ENCODE peak calls at places on chromosome 11, in five cellular contexts. J, M, N, B and R are unnamed samples.
A peak's percentile ranks its signal among the peaks of the same experiment; 100 is the strongest.

GRCh38 chr11:67277231-67277961 is 11.1 kb downstream of the GRK2 start:
- DNase-seq in M (peak; percentile 88), N (peak; percentile 88), J (peak; percentile 64), B (peak; percentile 99), R (no peak)

GRCh38 chr11:67484847-67485311 is 2.1 kb downstream of the AIP start:
- DNase-seq in M (no peak), N (no peak), J (no peak), B (no peak), R (no peak)

GRCh38 chr11:28448186-28448585 is 340.0 kb downstream of the METTL15 start:
- DNase-seq in B (no peak), M (no peak), N (no peak), J (peak; percentile 21), R (no peak)

GRCh38 chr11:62105611-62106245 is 18.1 kb upstream of the INCENP start:
- DNase-seq in M (no peak), N (no peak), J (peak; percentile 47), B (no peak), R (no peak)

GRCh38 chr11:59611570-59612565 is 3.7 kb downstream of the OSBP start:
- DNase-seq in J (peak; percentile 67), B (no peak), M (no peak), N (no peak), R (no peak)

GRCh38 chr11:27600656-27601055 is 94.1 kb upstream of the LIN7C start:
- DNase-seq in N (no peak), M (no peak), J (no peak), B (no peak), R (no peak)

GRCh38 chr11:2207212-2207611 is 35.6 kb upstream of the TH start:
- DNase-seq in J (no peak), B (no peak), M (no peak), N (no peak), R (peak; percentile 7)

GRCh38 chr11:115610908-115611307 is 106.7 kb upstream of the CADM1 start:
- DNase-seq in B (no peak), J (no peak), N (no peak), M (no peak), R (no peak)

GRCh38 chr11:87137711-87138110 is 100.0 kb downstream of the TMEM135 start:
- DNase-seq in N (no peak), J (peak; percentile 64), B (peak; percentile 92), M (no peak), R (no peak)

GRCh38 chr11:96339704-96340554 is 3.1 kb downstream of the MAML2 start:
- DNase-seq in J (peak; percentile 59), M (no peak), N (no peak), B (no peak), R (no peak)

GRCh38 chr11:10566257-10566956 is 2.1 kb downstream of the LYVE1 start:
- DNase-seq in M (no peak), J (no peak), N (no peak), B (no peak), R (no peak)

GRCh38 chr11:10564030-10564429 is 4.4 kb downstream of the LYVE1 start:
- DNase-seq in M (no peak), N (no peak), B (no peak), J (no peak), R (no peak)

GRCh38 chr11:10565493-10565892 is 3.0 kb downstream of the LYVE1 start:
- DNase-seq in J (no peak), M (no peak), B (no peak), N (no peak), R (no peak)

GRCh38 chr11:10567466-10567865 is 999 bp downstream of the LYVE1 start:
- DNase-seq in M (no peak), N (no peak), J (no peak), B (no peak), R (no peak)

DNA sequence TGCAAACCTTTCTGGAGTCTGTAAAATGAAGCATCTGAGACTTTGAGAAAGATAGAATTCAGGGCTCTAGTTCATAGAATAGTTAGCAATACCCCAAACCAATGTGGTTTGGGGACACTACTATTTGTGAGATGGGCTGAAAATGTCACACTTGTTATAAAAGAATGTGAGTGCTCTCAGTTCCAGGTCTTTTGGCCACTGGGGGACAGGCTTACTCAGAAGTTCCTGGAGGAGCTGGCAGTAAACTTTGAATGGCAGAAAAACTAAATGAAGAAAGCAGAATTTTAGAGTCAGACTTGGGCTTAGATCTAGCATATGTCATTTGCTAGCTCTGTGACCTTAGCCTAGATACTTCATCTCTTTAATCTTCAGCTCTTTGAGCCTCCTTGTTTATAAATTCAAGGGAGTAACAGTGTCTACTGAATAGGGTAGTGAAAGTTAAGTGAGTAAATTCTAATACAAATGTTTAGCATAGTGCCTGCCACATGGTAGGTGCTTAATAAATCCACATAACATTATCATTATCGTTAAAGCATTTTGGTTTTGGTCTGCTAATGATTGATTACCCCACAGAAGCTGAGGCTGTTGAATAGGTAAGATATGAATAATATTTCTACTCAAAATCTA is 3.7 kb downstream of the LYVE1 start:
- DNase-seq in J (no peak), B (peak; percentile 46), M (no peak), N (no peak), R (no peak)
- TF ChIP-seq CTCF in J (peak; percentile 49), B (peak; percentile 53), M (no peak), N (peak; percentile 29), R (no peak)

GRCh38 chr11:94563176-94563847 is 3.9 kb upstream of the PIWIL4 start:
- DNase-seq in B (peak; percentile 28), M (no peak), N (no peak), J (peak; percentile 77), R (no peak)
- TF ChIP-seq CTCF in B (no peak), M (no peak), N (no peak), J (peak; percentile 62), R (no peak)

DNA sequence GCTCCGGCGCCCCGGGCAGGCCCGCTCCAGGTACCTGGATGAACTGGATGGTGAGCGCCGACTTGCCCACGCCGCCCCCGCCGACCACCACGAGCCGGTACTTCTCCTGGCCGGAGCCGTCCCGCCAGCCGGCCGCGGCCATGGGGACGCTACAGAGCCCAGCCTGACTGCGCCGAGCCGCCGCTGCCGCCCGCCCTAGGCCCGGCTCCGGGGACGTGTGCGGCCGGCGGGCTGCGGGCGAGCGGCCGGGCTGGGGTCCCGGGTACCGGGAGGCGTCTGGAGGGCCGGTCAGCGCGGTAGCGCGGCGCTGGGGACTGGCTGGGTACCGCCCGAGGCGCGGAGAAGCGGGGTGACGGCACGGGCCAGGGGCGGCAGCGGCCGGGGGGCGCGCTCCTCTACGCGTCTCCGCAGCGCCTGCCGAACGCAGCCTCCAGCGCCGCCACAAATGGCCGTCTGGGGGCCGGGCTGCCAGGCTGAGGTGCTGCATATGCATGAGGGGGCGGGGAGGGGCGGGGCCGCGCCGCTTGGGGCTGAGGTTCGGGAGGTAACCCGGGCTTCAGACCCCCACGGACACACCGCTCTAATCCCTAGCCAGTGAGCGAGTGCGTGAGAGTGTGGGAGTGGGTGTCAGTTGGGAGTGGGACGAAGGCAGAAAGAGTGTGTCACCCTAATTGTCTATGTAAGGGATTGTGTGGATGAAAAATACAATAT is at the start of gene RRAS2:
- DNase-seq in B (peak; percentile 86), M (peak; percentile 69), J (peak; percentile 65), N (peak; percentile 86), R (peak; percentile 66)
- TF ChIP-seq CTCF in B (no peak), M (no peak), J (peak; percentile 11), N (no peak), R (peak; percentile 22)

GRCh38 chr11:20049231-20049630 is 111.0 kb downstream of the DBX1 start:
- DNase-seq in J (no peak), N (no peak), B (no peak), M (no peak), R (no peak)
- TF ChIP-seq CTCF in J (no peak), N (no peak), B (no peak), M (no peak), R (no peak)

GRCh38 chr11:118485273-118485672 is 42.0 kb upstream of the TTC36 start:
- DNase-seq in J (no peak), B (no peak), M (no peak), N (no peak), R (no peak)
- TF ChIP-seq CTCF in J (no peak), B (no peak), M (no peak), N (no peak), R (peak; percentile 31)

GRCh38 chr11:127844843-127845242 is 742.5 kb downstream of the ETS1 start:
- DNase-seq in M (no peak), J (no peak), B (no peak), N (no peak), R (no peak)

DNA sequence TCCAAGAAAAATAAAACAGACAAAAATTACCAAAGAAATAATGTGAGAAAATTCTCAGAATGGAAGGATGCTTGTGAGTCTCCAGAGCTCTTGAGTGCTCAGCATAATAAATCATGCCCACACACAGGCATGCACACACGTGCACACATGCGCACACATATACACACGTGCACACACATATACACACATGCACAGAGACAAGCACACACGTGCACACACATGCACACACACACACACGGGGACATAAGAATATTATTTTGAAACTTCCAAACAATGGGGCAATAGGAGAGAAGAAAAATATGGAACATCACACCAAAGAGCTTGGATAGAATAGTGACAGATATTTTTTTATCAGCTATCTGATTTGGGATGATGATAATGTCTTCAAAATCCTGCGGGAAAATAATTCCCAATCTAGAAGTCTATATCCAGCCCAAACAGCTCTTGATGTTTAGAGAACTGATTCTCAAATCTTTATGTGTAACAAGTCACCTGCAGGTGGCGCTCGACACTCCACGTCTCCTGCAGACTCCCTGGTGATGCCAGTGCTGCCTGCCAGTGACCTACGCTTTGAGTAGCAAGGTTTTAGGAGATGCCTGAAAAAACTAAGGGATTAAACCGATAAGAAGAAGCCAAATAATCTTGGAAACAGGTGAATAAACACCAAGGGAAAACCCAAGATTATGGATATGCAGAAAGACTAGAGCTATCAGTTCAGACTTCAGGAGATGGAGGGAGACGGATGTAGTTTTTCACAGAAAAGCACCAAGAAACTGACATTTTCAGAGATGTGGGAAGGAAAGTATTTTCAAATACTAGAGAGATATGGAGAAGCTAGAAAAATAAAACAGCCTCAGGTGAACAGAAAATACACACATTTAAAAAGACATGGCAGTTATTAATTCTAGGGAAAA is 743.6 kb downstream of the ETS1 start:
- DNase-seq in N (peak; percentile 80), J (peak; percentile 55), B (peak; percentile 80), M (peak; percentile 34), R (peak; percentile 67)
- TF ChIP-seq CTCF in N (peak; percentile 85), J (peak; percentile 58), B (peak; percentile 90), M (peak; percentile 56), R (peak; percentile 87)

DNA sequence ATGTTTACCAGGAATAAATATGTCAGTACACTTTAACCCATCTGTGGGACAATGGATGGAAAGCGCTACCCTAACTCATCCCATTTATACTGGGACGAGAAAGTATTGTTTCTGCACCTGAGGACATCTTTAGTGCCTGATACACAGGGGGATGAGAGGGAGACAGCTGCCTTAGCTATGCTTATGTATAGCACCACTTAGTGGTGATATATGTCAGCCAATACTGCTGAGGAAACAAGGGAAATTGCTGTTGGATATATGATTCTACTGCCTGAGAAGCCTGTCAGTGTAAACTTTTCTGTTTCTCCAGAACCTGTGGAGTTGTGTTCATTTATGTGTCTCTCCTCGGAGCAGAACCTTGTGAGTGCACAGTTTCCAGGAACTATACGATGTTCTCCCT is 13.3 kb upstream of the CEP295 start:
- DNase-seq in J (peak; percentile 21), B (peak; percentile 43), N (no peak), M (no peak), R (no peak)
- TF ChIP-seq CTCF in J (peak; percentile 29), B (peak; percentile 61), N (peak; percentile 74), M (no peak), R (peak; percentile 44)